ENCODE peak calls at places on chromosome 16, in ten cellular contexts. X, B, F, K, H, W, L, J, P and A are unnamed samples.

GRCh38 chr16:47715442-47716054 is 254.4 kb downstream of the PHKB start:
- DNase-seq in X (no peak), B (no peak), F (no peak), K (no peak), H (no peak), W (no peak), L (no peak), J (no peak), P (no peak), A (no peak)

GRCh38 chr16:50573279-50573678 is 25.1 kb downstream of the NKD1 start:
- DNase-seq in X (no peak), B (no peak), F (no peak), K (no peak), H (no peak), W (no peak), L (no peak), J (no peak), P (no peak), A (no peak)

GRCh38 chr16:194516-194915 is 14.3 kb downstream of the HBQ1 start:
- DNase-seq in X (no peak), B (no peak), F (no peak), K (no peak), H (peak), W (peak), L (no peak), J (no peak), P (no peak), A (no peak)

GRCh38 chr16:17520567-17520966 is 49.8 kb upstream of the XYLT1 start:
- DNase-seq in X (peak), B (no peak), F (no peak), K (no peak), H (no peak), W (peak), L (no peak), J (peak), P (no peak), A (no peak)

GRCh38 chr16:31168848-31169247 is 11.1 kb upstream of the FUS start:
- DNase-seq in X (no peak), B (no peak), F (no peak), K (no peak), H (no peak), W (no peak), L (no peak), J (no peak), P (no peak), A (no peak)

GRCh38 chr16:2715519-2715918 is 4.5 kb downstream of the PRSS27 start:
- DNase-seq in X (no peak), B (peak), F (no peak), K (peak), H (peak), W (peak), L (no peak), J (peak), P (peak), A (no peak)

GRCh38 chr16:16150117-16150877 is 73.0 kb downstream of the ABCC6 start:
- DNase-seq in X (no peak), B (no peak), F (no peak), K (no peak), H (peak), W (peak), L (peak), J (peak), P (peak), A (peak)

GRCh38 chr16:27432600-27432957 is 30.6 kb downstream of the IL21R start:
- DNase-seq in X (no peak), B (no peak), F (no peak), K (peak), H (peak), W (peak), L (no peak), J (peak), P (no peak), A (peak)

GRCh38 chr16:81765111-81765919 is 13.8 kb upstream of the PLCG2 start:
- DNase-seq in X (no peak), B (no peak), F (no peak), K (no peak), H (no peak), W (no peak), L (no peak), J (no peak), P (no peak), A (no peak)

GRCh38 chr16:4495766-4496165 is 19.6 kb downstream of the HMOX2 start:
- DNase-seq in X (no peak), B (no peak), F (no peak), K (no peak), H (no peak), W (peak), L (no peak), J (no peak), P (no peak), A (no peak)

GRCh38 chr16:83842755-83843507 is 35.2 kb downstream of the HSBP1 start:
- DNase-seq in X (no peak), B (no peak), F (no peak), K (no peak), H (no peak), W (no peak), L (no peak), J (no peak), P (no peak), A (no peak)
- H3K4me3 ChIP-seq in X (no peak), B (no peak), F (no peak), K (no peak), H (no peak), W (no peak), L (no peak), J (no peak), P (no peak), A (no peak)

DNA sequence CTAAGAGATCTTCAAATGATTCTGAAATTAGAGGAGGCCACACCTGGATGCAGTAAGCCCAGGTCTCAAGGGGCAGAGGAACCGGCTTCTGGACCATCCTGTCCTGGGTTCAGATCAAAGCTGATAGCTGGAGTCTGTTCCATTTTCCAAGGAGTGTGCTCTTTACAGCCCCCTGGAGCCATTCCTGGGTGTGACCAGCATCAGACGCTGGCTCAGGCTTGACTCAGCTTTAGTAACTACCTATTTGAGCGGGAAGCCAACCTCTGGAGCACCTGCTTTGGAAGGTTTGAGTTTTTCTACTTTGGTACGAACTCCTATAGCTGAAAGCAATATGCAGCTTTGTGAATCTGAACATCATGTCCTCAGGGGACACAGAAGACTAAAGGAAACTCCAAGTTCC is 12.9 kb upstream of the BBS2 start:
- DNase-seq in X (no peak), B (no peak), F (no peak), K (no peak), H (no peak), W (no peak), L (no peak), J (no peak), P (no peak), A (no peak)
- TF ChIP-seq CTCF in X (no peak), B (no peak), F (no peak), K (no peak), H (no peak), W (no peak), L (no peak), J (no peak), P (no peak), A (peak)

GRCh38 chr16:75250809-75251279 is 580 bp downstream of the BCAR1 start:
- DNase-seq in X (no peak), B (no peak), F (no peak), K (no peak), H (peak), W (peak), L (no peak), J (no peak), P (no peak), A (no peak)

GRCh38 chr16:75248142-75248535 is 3.3 kb downstream of the BCAR1 start:
- DNase-seq in X (no peak), B (no peak), F (no peak), K (no peak), H (peak), W (no peak), L (no peak), J (no peak), P (peak), A (no peak)

GRCh38 chr16:75248536-75249380 is 2.7 kb downstream of the BCAR1 start:
- DNase-seq in X (no peak), B (no peak), F (no peak), K (no peak), H (peak), W (no peak), L (no peak), J (no peak), P (no peak), A (no peak)

GRCh38 chr16:75250089-75250808 is 1.2 kb downstream of the BCAR1 start:
- DNase-seq in X (no peak), B (no peak), F (no peak), K (no peak), H (peak), W (no peak), L (no peak), J (no peak), P (no peak), A (no peak)

DNA sequence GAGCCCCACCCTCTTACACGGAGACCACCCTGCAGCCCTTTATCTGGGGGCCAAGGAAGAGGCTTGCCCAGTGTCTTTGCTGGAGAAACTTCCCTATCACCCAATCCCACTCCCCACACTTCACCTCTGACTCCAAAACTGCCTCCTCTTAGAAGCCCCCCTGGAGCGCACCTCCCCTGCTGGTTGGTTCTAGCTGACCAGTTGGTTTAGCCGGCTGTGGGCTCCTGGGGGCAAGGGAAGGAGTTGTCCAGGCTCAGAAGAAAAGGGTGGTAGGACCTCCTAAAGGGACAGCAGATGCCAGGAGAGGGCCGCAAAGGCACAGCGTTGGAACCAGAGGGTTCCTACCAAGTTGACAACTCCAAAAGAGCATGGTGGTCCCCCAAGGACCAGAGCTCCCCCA is 2.0 kb downstream of the BCAR1 start:
- DNase-seq in X (no peak), B (no peak), F (no peak), K (no peak), H (peak), W (no peak), L (no peak), J (no peak), P (no peak), A (no peak)
- H3K4me3 ChIP-seq in X (peak), B (no peak), F (peak), K (no peak), H (peak), W (peak), L (peak), J (no peak), P (peak), A (peak)

DNA sequence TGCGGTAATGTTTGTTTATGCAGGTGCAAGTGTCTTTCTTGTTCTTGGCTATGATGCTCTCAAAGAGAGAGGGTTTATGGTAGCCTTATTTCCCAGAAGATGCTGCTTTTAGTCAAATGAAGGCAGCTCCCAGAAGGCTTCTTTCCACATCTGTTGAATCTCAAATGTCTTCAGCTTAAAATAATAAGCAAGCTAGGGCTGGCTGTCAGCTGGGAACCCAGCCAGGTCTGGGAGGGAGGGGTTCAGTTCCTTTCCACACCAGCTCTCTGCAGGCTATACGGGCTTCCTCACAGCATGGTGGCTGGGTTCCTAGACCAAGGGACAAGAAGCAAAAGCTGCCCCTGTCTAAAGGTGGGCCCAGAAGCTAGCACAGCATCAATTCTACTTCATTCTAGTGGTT is 47.4 kb upstream of the ATF7IP2 start:
- DNase-seq in X (no peak), B (no peak), F (no peak), K (no peak), H (no peak), W (no peak), L (no peak), J (no peak), P (peak), A (no peak)
- TF ChIP-seq CTCF in X (no peak), B (no peak), F (no peak), K (no peak), H (no peak), W (no peak), L (no peak), J (no peak), P (no peak), A (no peak)